ENCODE peak calls at places on chromosomes 7 and 10, in nine cellular contexts. U is adrenal gland, K is GM12892, F is suprapubic skin, Z is A549, Y is GM12891, Q is stomach, R is body of pancreas, L is esophagus squamous epithelium. I is an unnamed sample.

GRCh38 chr10:16520900-16521299 is 779 bp downstream of the C1QL3 start:
- DNase-seq in Z (no peak), F (no peak), R (no peak), Y (peak), K (peak), L (no peak), U (no peak), Q (peak), I (peak)

GRCh38 chr7:104196161-104196560 is 11.7 kb downstream of the ORC5 start:
- DNase-seq in K (no peak), Y (no peak), R (no peak), Z (no peak), Q (no peak), F (no peak), U (no peak), L (no peak), I (no peak)

GRCh38 chr10:11297136-11297535 is 279.5 kb downstream of the CELF2 start:
- DNase-seq in R (no peak), Z (no peak), L (no peak), Y (no peak), U (no peak), F (no peak), Q (no peak), K (no peak), I (no peak)

GRCh38 chr7:130363156-130363847 is 17.0 kb upstream of the CPA1 start:
- DNase-seq in Y (no peak), L (no peak), K (no peak), U (peak), Q (no peak), R (peak), Z (peak), F (no peak), I (no peak)

GRCh38 chr10:88154596-88155250 is 291.3 kb downstream of the PTEN start:
- DNase-seq in Q (no peak), R (no peak), F (no peak), K (no peak), U (no peak), L (no peak), Y (no peak), Z (no peak), I (no peak)

GRCh38 chr7:123824754-123825067 is 20.3 kb upstream of the HYAL4 start:
- DNase-seq in Y (no peak), K (no peak), Q (no peak), F (no peak), R (peak), U (no peak), Z (no peak), L (no peak), I (no peak)

GRCh38 chr7:4207011-4207410 is 475.1 kb upstream of the FOXK1 start:
- DNase-seq in R (no peak), Z (no peak), L (no peak), Q (no peak), U (no peak), F (no peak), Y (no peak), K (no peak), I (no peak)

GRCh38 chr7:2068693-2069471 is 163.9 kb downstream of the MAD1L1 start:
- DNase-seq in F (no peak), Z (no peak), Q (no peak), L (no peak), R (no peak), U (no peak), Y (no peak), K (no peak), I (no peak)

GRCh38 chr10:78830062-78830974 is 238.4 kb upstream of the ZMIZ1 start:
- DNase-seq in Y (no peak), Z (peak), L (no peak), F (no peak), K (no peak), U (no peak), Q (no peak), R (no peak), I (no peak)

GRCh38 chr7:22943997-22944396 is 69.9 kb downstream of the HYCC1 start:
- DNase-seq in Z (no peak), F (no peak), U (no peak), Q (no peak), K (no peak), Y (no peak), R (no peak), L (no peak), I (no peak)

GRCh38 chr10:14880201-14880600 is 1.5 kb downstream of the SUV39H2 start:
- DNase-seq in F (no peak), Y (no peak), Q (no peak), Z (no peak), R (no peak), L (no peak), K (no peak), U (no peak), I (peak)

DNA sequence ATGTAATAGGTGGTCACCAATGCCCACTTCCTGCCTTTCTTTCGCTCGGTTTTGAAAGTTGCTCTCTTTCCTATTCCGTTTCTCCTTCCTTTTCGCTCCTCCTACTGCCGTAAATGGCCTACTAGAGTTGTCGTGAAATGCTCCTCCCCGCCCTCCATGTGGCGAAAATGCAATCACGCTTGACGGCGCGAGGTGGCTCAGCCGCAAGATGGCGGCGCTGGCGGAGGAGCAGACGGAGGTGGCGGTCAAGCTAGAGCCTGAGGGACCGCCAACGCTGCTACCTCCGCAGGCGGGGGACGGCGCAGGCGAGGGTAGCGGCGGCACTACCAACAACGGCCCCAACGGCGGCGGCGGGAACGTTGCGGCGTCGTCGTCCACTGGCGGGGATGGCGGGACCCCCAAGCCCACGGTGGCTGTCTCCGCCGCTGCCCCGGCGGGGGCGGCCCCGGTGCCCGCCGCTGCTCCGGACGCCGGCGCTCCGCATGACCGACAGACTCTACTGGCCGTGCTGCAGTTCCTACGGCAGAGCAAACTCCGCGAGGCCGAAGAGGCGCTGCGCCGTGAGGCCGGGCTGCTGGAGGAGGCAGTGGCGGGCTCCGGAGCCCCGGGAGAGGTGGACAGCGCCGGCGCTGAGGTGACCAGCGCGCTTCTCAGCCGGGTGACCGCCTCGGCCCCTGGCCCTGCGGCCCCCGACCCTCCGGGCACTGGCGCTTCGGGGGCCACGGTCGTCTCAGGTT is at the start of gene TAF5:
- DNase-seq in L (peak), Q (peak), K (peak), R (peak), U (peak), Y (peak), Z (peak), F (peak), I (peak)
- TF ChIP-seq POLR2A in L (peak), Q (no peak), K (peak), R (peak), U (peak), Y (peak), Z (peak), F (no peak), I (peak)

DNA sequence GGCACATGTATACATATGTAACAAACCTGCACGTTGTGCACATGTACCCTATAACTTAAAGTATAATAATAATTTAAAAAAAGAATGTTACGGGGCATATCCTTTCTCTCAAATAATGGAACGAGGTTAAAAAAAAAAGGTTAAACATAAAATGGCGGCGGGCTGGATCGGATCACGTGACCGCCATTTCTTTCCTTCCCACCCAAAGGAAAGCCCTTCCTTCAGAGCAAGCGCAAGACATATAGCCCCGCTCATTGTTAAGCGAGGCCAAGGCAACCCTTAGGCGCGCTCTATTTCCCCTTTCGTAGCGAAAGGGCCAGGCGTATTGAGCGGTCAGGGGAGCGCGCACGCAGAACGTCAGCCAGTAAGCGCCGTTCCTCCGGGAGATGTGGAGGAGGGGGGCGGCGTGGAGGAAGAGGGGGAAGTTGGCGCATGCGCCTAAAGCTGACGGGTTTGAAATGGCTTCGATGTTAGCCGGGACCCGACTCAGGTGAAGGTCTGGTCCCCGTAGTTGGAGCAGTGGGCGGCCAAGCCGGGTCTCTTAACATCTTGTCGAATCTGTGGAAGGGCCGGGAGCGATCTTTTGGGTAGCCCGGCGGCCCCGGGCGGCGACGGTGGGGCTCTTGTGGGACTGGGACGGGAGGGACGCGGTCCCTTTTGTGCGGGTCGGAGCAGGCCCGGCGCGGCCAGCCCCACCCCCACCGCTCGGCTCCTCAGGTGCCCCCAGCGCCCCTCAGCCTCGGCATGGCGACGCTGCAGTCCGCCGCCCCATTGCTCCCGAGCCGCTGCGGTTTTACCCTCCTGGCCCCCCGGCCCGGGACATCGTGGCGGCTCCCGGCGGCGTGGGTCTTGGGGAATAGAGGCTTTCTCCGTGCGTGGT is at the start of gene CCAR1:
- DNase-seq in Z (peak), R (peak), Q (peak), K (peak), Y (peak), L (peak), F (peak), U (peak), I (peak)
- TF ChIP-seq POLR2A in Z (peak), R (peak), Q (no peak), K (peak), Y (peak), L (peak), F (peak), U (peak), I (peak)

DNA sequence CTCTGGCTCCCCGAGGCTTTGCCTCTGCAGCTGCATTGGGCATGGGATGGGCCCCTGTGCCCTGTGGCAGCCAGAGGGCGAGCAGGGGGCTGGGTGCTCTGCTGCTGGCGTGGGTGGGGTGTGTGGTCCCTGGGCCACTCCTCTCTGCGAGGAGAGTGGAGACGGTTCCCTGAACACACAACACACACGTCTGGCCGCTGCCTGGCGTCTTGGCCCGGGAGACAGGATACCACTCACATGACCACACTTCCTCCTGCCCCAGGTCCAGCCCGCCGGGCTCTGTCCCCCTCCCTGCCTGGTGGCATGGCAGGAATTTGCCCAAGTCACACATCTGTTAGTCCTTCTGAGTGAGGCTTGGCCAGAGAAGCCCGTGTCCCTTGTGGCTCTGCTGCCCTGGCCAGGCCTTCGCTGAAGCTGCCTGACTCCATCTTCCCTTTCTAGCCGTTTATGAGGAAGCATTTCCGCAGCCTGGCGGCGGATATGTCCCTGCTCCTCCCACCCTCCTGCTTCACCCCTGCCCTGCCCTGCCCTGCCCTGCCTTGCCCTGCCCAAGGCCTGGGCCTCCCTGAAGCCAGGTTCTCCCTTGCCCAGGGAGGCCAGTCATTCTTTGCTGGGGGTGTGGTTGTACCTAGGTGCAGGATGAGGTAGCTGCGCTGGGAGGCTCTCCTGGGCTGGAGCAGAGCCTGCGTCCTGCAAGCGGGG is 3.0 kb downstream of the BRI3 start:
- DNase-seq in Z (no peak), R (peak), L (no peak), Q (peak), U (peak), Y (no peak), K (no peak), F (peak), I (peak)
- TF ChIP-seq POLR2A in Z (no peak), R (peak), L (peak), Q (no peak), U (no peak), Y (no peak), K (no peak), F (no peak), I (no peak)

GRCh38 chr10:97713351-97713827 is at the start of gene MARVELD1:
- DNase-seq in U (peak), F (peak), Y (peak), K (peak), Z (peak), Q (no peak), L (no peak), R (peak), I (no peak)
- TF ChIP-seq POLR2A in U (no peak), F (no peak), Y (no peak), K (no peak), Z (peak), Q (no peak), L (peak), R (no peak), I (no peak)

GRCh38 chr10:35090162-35090954 is at the start of gene CUL2:
- DNase-seq in U (peak), Q (peak), L (peak), F (peak), R (peak), Y (peak), Z (peak), K (peak), I (peak)
- TF ChIP-seq POLR2A in U (no peak), Q (no peak), L (no peak), F (no peak), R (peak), Y (peak), Z (peak), K (no peak), I (peak)

I was measured in erythroblast.